ENCODE peak calls at places on chromosome X, in five cellular contexts. D is choroid plexus epithelial cell, H is Caco-2, W is KBM-7, M is AG20443. U is an unnamed sample.

GRCh38 chrX:150464001-150464400 is 100.9 kb downstream of the MAMLD1 start:
- DNase-seq in D (no peak), H (no peak), W (no peak), M (no peak), U (no peak)

GRCh38 chrX:103811858-103812257 is 20.2 kb downstream of the RAB9B start:
- DNase-seq in D (no peak), H (no peak), W (no peak), M (no peak), U (no peak)

GRCh38 chrX:130952266-130953043 is 49.4 kb upstream of the ENOX2 start:
- DNase-seq in D (no peak), H (no peak), W (peak), M (no peak), U (no peak)

GRCh38 chrX:47240619-47241018 is 7.8 kb downstream of the USP11 start:
- DNase-seq in D (no peak), H (no peak), W (no peak), M (no peak), U (no peak)

GRCh38 chrX:44306336-44306735 is 37.1 kb downstream of the EFHC2 start:
- DNase-seq in D (peak), H (no peak), W (no peak), M (no peak), U (peak)

GRCh38 chrX:76064825-76065224 is 108.0 kb upstream of the PBDC1 start:
- DNase-seq in D (no peak), H (no peak), W (peak), M (no peak), U (no peak)

GRCh38 chrX:155953055-155953454 is 44.4 kb upstream of the IL9R start:
- DNase-seq in D (no peak), H (no peak), W (no peak), M (no peak), U (no peak)

GRCh38 chrX:86946569-86946968 is 571.0 kb upstream of the KLHL4 start:
- DNase-seq in D (peak), H (peak), W (peak), M (no peak), U (no peak)

GRCh38 chrX:19375546-19375945 is 31.8 kb downstream of the PDHA1 start:
- DNase-seq in D (no peak), H (no peak), W (no peak), M (no peak), U (no peak)

GRCh38 chrX:74536142-74537010 is 78.0 kb downstream of the RLIM start:
- DNase-seq in D (peak), H (peak), W (no peak), M (peak), U (no peak)

GRCh38 chrX:15497865-15498264 is 2.7 kb upstream of the BMX start:
- DNase-seq in D (peak), H (peak), W (peak), M (peak), U (no peak)

GRCh38 chrX:149962859-149963757 is 24.8 kb upstream of the EOLA2 start:
- DNase-seq in D (peak), H (peak), W (peak), M (peak), U (peak)

GRCh38 chrX:37348237-37349130 is 680 bp upstream of the PRRG1 start:
- DNase-seq in D (peak), H (no peak), W (no peak), M (no peak), U (no peak)

GRCh38 chrX:68665502-68665901 is 18.0 kb downstream of the STARD8 start:
- DNase-seq in D (no peak), H (no peak), W (peak), M (no peak), U (no peak)

GRCh38 chrX:148947399-148948025 is 447.1 kb downstream of the AFF2 start:
- DNase-seq in D (peak), H (no peak), W (no peak), M (no peak), U (no peak)

GRCh38 chrX:63530654-63531053 is 179.5 kb upstream of the SPIN4 start:
- DNase-seq in D (no peak), H (no peak), W (no peak), M (no peak), U (no peak)